ENCODE peak calls at places on chromosomes 16 and 17, in nine cellular contexts. One of them, this sample, is unnamed.

GRCh38 chr16:68284847-68285246 is 20.5 kb downstream of the SLC7A6 start:
- DNase-seq in ascending aorta: no peak
- DNase-seq in sigmoid colon: no peak
- DNase-seq in H1: no peak
- DNase-seq in effector memory CD4-positive, alpha-beta T cell: no peak
- DNase-seq in endodermal cell: no peak
- DNase-seq in upper lobe of right lung: no peak
- DNase-seq in MG63: no peak
- DNase-seq in adrenal gland: no peak
- DNase-seq in this sample: no peak

GRCh38 chr17:22251493-22251892 is 559.2 kb downstream of the KCNJ18 start:
- DNase-seq in endodermal cell: no peak
- DNase-seq in effector memory CD4-positive, alpha-beta T cell: no peak
- DNase-seq in H1: no peak
- DNase-seq in MG63: no peak
- DNase-seq in sigmoid colon: no peak
- DNase-seq in upper lobe of right lung: no peak
- DNase-seq in ascending aorta: no peak
- DNase-seq in adrenal gland: no peak
- DNase-seq in this sample: no peak

GRCh38 chr17:19533718-19534561 is at the start of gene SLC47A1:
- DNase-seq in ascending aorta: peak; percentile 69
- DNase-seq in effector memory CD4-positive, alpha-beta T cell: no peak
- DNase-seq in upper lobe of right lung: peak; percentile 80
- DNase-seq in adrenal gland: peak; percentile 64
- DNase-seq in endodermal cell: peak; percentile 85
- DNase-seq in sigmoid colon: no peak
- DNase-seq in MG63: peak; percentile 70
- DNase-seq in H1: peak; percentile 67
- DNase-seq in this sample: peak; percentile 89

GRCh38 chr17:8375738-8376259 is 705 bp downstream of the KRABD2 start:
- DNase-seq in ascending aorta: no peak
- DNase-seq in upper lobe of right lung: no peak
- DNase-seq in endodermal cell: peak; percentile 63
- DNase-seq in effector memory CD4-positive, alpha-beta T cell: no peak
- DNase-seq in sigmoid colon: no peak
- DNase-seq in H1: no peak
- DNase-seq in adrenal gland: no peak
- DNase-seq in MG63: no peak
- DNase-seq in this sample: peak; percentile 55

GRCh38 chr16:86862596-86862995 is 284.2 kb downstream of the FOXL1 start:
- DNase-seq in endodermal cell: no peak
- DNase-seq in effector memory CD4-positive, alpha-beta T cell: no peak
- DNase-seq in H1: no peak
- DNase-seq in sigmoid colon: no peak
- DNase-seq in ascending aorta: no peak
- DNase-seq in MG63: no peak
- DNase-seq in upper lobe of right lung: no peak
- DNase-seq in adrenal gland: no peak
- DNase-seq in this sample: no peak

GRCh38 chr17:80270836-80271235 is 10.2 kb downstream of the RNF213 start:
- DNase-seq in H1: peak; percentile 90
- DNase-seq in upper lobe of right lung: no peak
- DNase-seq in adrenal gland: no peak
- DNase-seq in ascending aorta: no peak
- DNase-seq in sigmoid colon: no peak
- DNase-seq in endodermal cell: peak; percentile 98
- DNase-seq in MG63: no peak
- DNase-seq in effector memory CD4-positive, alpha-beta T cell: no peak
- DNase-seq in this sample: peak; percentile 98

GRCh38 chr16:66250686-66251405 is 115.6 kb upstream of the CDH5 start:
- DNase-seq in ascending aorta: peak; percentile 69
- DNase-seq in endodermal cell: no peak
- DNase-seq in adrenal gland: no peak
- DNase-seq in H1: no peak
- DNase-seq in effector memory CD4-positive, alpha-beta T cell: no peak
- DNase-seq in upper lobe of right lung: peak; percentile 68
- DNase-seq in sigmoid colon: peak; percentile 94
- DNase-seq in MG63: peak; percentile 73
- DNase-seq in this sample: no peak

GRCh38 chr16:71537643-71538042 is 11.4 kb downstream of the CHST4 start:
- DNase-seq in ascending aorta: no peak
- DNase-seq in effector memory CD4-positive, alpha-beta T cell: no peak
- DNase-seq in sigmoid colon: no peak
- DNase-seq in endodermal cell: peak; percentile 90
- DNase-seq in MG63: no peak
- DNase-seq in upper lobe of right lung: no peak
- DNase-seq in H1: peak; percentile 76
- DNase-seq in adrenal gland: peak; percentile 48
- DNase-seq in this sample: peak; percentile 65

GRCh38 chr17:64230551-64231408 is 32.3 kb downstream of the TEX2 start:
- DNase-seq in H1: no peak
- DNase-seq in endodermal cell: no peak
- DNase-seq in upper lobe of right lung: no peak
- DNase-seq in MG63: peak; percentile 52
- DNase-seq in effector memory CD4-positive, alpha-beta T cell: no peak
- DNase-seq in adrenal gland: no peak
- DNase-seq in ascending aorta: peak; percentile 70
- DNase-seq in sigmoid colon: no peak
- DNase-seq in this sample: no peak

GRCh38 chr17:78125976-78126894 is 2.3 kb downstream of the TMC6 start:
- DNase-seq in effector memory CD4-positive, alpha-beta T cell: no peak
- DNase-seq in upper lobe of right lung: no peak
- DNase-seq in H1: no peak
- DNase-seq in sigmoid colon: no peak
- DNase-seq in endodermal cell: no peak
- DNase-seq in MG63: no peak
- DNase-seq in ascending aorta: no peak
- DNase-seq in adrenal gland: no peak
- DNase-seq in this sample: peak; percentile 61

GRCh38 chr17:78124081-78124835 is 4.3 kb downstream of the TMC6 start:
- DNase-seq in effector memory CD4-positive, alpha-beta T cell: no peak
- DNase-seq in H1: no peak
- DNase-seq in upper lobe of right lung: no peak
- DNase-seq in MG63: no peak
- DNase-seq in ascending aorta: no peak
- DNase-seq in sigmoid colon: no peak
- DNase-seq in endodermal cell: no peak
- DNase-seq in adrenal gland: no peak
- DNase-seq in this sample: no peak

GRCh38 chr17:78124836-78125137 is 3.8 kb downstream of the TMC6 start:
- DNase-seq in effector memory CD4-positive, alpha-beta T cell: no peak
- DNase-seq in adrenal gland: no peak
- DNase-seq in H1: no peak
- DNase-seq in endodermal cell: no peak
- DNase-seq in MG63: no peak
- DNase-seq in ascending aorta: no peak
- DNase-seq in sigmoid colon: no peak
- DNase-seq in upper lobe of right lung: no peak
- DNase-seq in this sample: no peak

GRCh38 chr17:78126895-78127239 is 1.7 kb downstream of the TMC6 start:
- DNase-seq in endodermal cell: no peak
- DNase-seq in effector memory CD4-positive, alpha-beta T cell: no peak
- DNase-seq in MG63: no peak
- DNase-seq in ascending aorta: no peak
- DNase-seq in sigmoid colon: no peak
- DNase-seq in H1: no peak
- DNase-seq in adrenal gland: no peak
- DNase-seq in upper lobe of right lung: no peak
- DNase-seq in this sample: peak; percentile 52

DNA sequence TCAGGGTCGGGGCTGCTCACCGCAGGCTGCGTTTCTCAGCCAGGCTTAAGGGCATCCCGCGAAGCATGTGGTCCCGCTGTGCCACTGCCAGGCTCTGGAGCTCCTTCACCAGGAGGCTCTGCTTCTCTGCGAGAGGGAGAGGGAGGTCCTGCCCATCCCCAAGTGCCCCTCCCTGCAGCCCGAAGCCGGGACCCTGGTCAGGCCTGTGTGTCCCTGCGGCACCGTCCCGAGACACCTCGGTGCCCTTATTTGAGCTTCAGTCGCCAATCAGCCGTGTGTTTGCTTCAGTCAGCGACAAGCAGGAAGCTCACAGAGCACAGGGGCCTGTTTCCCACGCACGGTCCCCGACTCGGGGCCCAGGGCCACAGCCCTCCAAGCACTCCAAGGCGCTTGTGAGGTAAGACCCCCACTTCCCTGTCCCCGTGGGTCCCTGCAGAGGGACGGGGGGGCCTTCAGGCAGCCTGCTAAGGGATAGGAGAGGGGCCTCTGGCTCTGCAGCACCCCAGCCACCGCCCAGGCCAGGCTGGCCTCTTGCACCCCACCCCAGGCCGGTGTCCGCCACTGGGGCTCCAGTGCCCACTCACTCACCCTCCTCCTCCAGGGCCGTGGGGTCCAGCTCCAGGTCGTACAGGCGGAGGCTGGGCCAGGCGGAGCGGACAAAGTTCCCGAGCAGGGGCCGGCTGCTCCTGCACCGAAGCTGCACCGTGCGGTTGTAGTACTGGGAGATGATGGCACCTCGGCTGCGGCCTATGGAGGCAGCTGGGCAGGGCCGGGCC is 3.2 kb downstream of the TMC6 start:
- DNase-seq in ascending aorta: no peak
- DNase-seq in effector memory CD4-positive, alpha-beta T cell: no peak
- DNase-seq in adrenal gland: no peak
- DNase-seq in endodermal cell: no peak
- DNase-seq in MG63: no peak
- DNase-seq in H1: no peak
- DNase-seq in upper lobe of right lung: no peak
- DNase-seq in sigmoid colon: no peak
- DNase-seq in this sample: no peak
- H3K4me3 ChIP-seq in ascending aorta: no peak overlapping the region
- H3K4me3 ChIP-seq in effector memory CD4-positive, alpha-beta T cell: peak overlapping the region; percentile 97
- H3K4me3 ChIP-seq in adrenal gland: no peak overlapping the region
- H3K4me3 ChIP-seq in endodermal cell: no peak overlapping the region
- H3K4me3 ChIP-seq in MG63: no peak overlapping the region
- H3K4me3 ChIP-seq in H1: no peak overlapping the region
- H3K4me3 ChIP-seq in upper lobe of right lung: no peak overlapping the region
- H3K4me3 ChIP-seq in sigmoid colon: no peak overlapping the region
- H3K4me3 ChIP-seq in this sample: no peak overlapping the region

DNA sequence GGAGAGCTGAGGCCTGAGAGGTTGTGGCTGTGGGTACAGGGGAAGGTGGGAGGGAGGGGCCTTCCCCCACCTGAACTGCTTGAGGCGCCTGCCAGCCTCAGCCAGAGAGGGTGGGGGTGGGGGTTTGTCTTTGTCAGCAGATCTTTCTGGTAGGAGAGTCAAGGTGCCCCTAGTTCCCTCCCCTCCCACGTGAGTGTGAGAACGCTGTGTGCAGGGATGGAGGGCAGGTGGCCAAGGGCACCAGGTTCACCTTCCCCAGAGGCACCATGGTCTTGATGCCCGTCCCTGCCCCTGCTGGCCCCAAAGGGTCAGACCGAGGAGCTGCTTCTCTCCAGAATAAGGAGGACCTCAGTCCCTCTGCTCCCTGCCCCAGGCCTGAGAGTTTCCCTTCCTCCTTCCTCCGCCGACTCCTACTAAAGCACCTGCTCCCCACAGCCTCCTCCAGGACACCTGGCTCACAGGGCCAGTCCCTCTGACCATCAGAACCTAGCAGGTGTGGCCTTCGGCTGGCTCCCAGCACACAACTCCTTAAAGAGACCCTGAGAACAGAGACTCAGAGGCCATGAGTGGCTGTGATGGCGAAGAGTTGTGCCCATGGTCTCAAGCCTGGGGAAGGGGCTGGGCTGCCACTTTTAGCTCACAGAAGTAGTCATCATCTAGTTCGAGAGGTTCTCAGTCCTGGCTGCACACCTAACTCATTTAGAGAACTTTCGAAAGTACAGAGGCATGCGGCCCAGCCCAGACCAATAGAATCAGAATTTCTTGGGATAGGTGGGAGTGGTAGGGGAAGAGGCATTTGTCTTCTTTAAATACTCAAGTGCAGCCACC is 113.2 kb upstream of the LHX1 start:
- DNase-seq in sigmoid colon: no peak
- DNase-seq in adrenal gland: no peak
- DNase-seq in effector memory CD4-positive, alpha-beta T cell: no peak
- DNase-seq in upper lobe of right lung: no peak
- DNase-seq in H1: no peak
- DNase-seq in ascending aorta: no peak
- DNase-seq in MG63: no peak
- DNase-seq in endodermal cell: no peak
- DNase-seq in this sample: peak; percentile 52
- H3K27me3 ChIP-seq in sigmoid colon: peaks cover 3% of the 10 kb centered on the region
- H3K27me3 ChIP-seq in adrenal gland: peaks cover 22% of the 10 kb centered on the region
- H3K27me3 ChIP-seq in effector memory CD4-positive, alpha-beta T cell: no peaks in the 10 kb centered on the region
- H3K27me3 ChIP-seq in upper lobe of right lung: peaks cover 51% of the 10 kb centered on the region
- H3K27me3 ChIP-seq in H1: no peaks in the 10 kb centered on the region
- H3K27me3 ChIP-seq in ascending aorta: no peaks in the 10 kb centered on the region
- H3K27me3 ChIP-seq in MG63: peaks cover 34% of the 10 kb centered on the region
- H3K27me3 ChIP-seq in endodermal cell: no peaks in the 10 kb centered on the region
- H3K27me3 ChIP-seq in this sample: no peaks in the 10 kb centered on the region

GRCh38 chr17:50101346-50102163 is 6.4 kb downstream of the PDK2 start:
- DNase-seq in MG63: no peak
- DNase-seq in adrenal gland: no peak
- DNase-seq in upper lobe of right lung: no peak
- DNase-seq in ascending aorta: no peak
- DNase-seq in H1: no peak
- DNase-seq in sigmoid colon: peak; percentile 81
- DNase-seq in effector memory CD4-positive, alpha-beta T cell: no peak
- DNase-seq in endodermal cell: peak; percentile 90
- DNase-seq in this sample: peak; percentile 87
- H3K36me3 ChIP-seq in MG63: peaks cover 5% of the 10 kb centered on the region
- H3K36me3 ChIP-seq in adrenal gland: peaks cover 38% of the 10 kb centered on the region
- H3K36me3 ChIP-seq in upper lobe of right lung: peaks cover 38% of the 10 kb centered on the region
- H3K36me3 ChIP-seq in ascending aorta: peaks cover 40% of the 10 kb centered on the region
- H3K36me3 ChIP-seq in H1: no peaks in the 10 kb centered on the region
- H3K36me3 ChIP-seq in sigmoid colon: peaks cover 36% of the 10 kb centered on the region
- H3K36me3 ChIP-seq in effector memory CD4-positive, alpha-beta T cell: peaks cover 37% of the 10 kb centered on the region
- H3K36me3 ChIP-seq in endodermal cell: peaks cover 8% of the 10 kb centered on the region
- H3K36me3 ChIP-seq in this sample: no peaks in the 10 kb centered on the region

DNA sequence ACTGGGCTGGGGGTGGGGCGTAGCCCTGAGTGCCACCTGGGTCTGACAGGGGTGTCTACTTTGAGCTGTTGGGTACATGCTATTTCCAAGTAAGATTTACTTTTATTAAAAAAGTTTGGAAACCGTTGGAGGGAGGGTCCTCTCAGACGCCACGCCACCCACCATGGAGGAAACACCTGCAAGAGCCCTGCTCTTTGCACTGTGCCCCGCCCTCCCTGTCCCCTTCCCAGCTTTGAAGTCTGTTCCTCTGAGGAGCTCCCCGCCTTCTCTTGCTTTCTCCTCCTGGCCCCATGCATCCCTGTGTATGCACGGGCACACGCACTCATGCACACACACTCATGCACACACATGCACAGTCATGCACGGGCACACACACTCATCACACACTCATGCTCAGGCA is 15.5 kb downstream of the ADGRG1 start:
- DNase-seq in MG63: no peak
- DNase-seq in upper lobe of right lung: no peak
- DNase-seq in endodermal cell: no peak
- DNase-seq in adrenal gland: no peak
- DNase-seq in ascending aorta: no peak
- DNase-seq in H1: no peak
- DNase-seq in sigmoid colon: no peak
- DNase-seq in effector memory CD4-positive, alpha-beta T cell: no peak
- DNase-seq in this sample: no peak
- H3K4me3 ChIP-seq in MG63: no peak overlapping the region
- H3K4me3 ChIP-seq in upper lobe of right lung: no peak overlapping the region
- H3K4me3 ChIP-seq in endodermal cell: no peak overlapping the region
- H3K4me3 ChIP-seq in adrenal gland: no peak overlapping the region
- H3K4me3 ChIP-seq in ascending aorta: no peak overlapping the region
- H3K4me3 ChIP-seq in H1: no peak overlapping the region
- H3K4me3 ChIP-seq in sigmoid colon: no peak overlapping the region
- H3K4me3 ChIP-seq in effector memory CD4-positive, alpha-beta T cell: no peak overlapping the region
- H3K4me3 ChIP-seq in this sample: no peak overlapping the region

This sample was measured in H7.